ENCODE peak calls at places on chromosomes 13 and 19, in seven cellular contexts. H, D, N, O, F, Z and E are unnamed samples.

GRCh38 chr19:47541507-47541906 is 26.6 kb upstream of the NAPA start:
- DNase-seq in D (no peak), O (no peak), H (peak), N (no peak), Z (no peak), F (no peak), E (no peak)

GRCh38 chr13:22665531-22665930 is 515.2 kb upstream of the SGCG start:
- DNase-seq in H (no peak), N (no peak), O (no peak), Z (no peak), F (no peak), D (no peak), E (no peak)

GRCh38 chr13:28394422-28394821 is 100.5 kb downstream of the FLT1 start:
- DNase-seq in Z (no peak), N (no peak), D (no peak), O (no peak), F (no peak), H (no peak), E (no peak)

GRCh38 chr13:48647625-48648024 is 6.1 kb upstream of the CYSLTR2 start:
- DNase-seq in O (peak), H (no peak), N (no peak), Z (peak), F (no peak), D (no peak), E (no peak)

GRCh38 chr13:77506874-77507273 is 28.6 kb upstream of the SCEL start:
- DNase-seq in O (no peak), Z (no peak), H (no peak), F (no peak), D (no peak), N (peak), E (no peak)

GRCh38 chr13:41401371-41401770 is 56.0 kb upstream of the RGCC start:
- DNase-seq in Z (no peak), N (no peak), H (no peak), D (no peak), F (peak), O (no peak), E (no peak)

GRCh38 chr13:51778407-51778806 is 25.6 kb downstream of the DHRS12 start:
- DNase-seq in D (no peak), O (no peak), N (no peak), F (no peak), Z (no peak), H (no peak), E (no peak)

GRCh38 chr19:16381756-16382401 is 57.3 kb downstream of the KLF2 start:
- DNase-seq in H (no peak), F (no peak), O (no peak), D (no peak), Z (no peak), N (peak), E (no peak)

GRCh38 chr19:55253842-55254624 is 4.8 kb downstream of the PPP6R1 start:
- DNase-seq in N (no peak), O (peak), H (peak), F (no peak), Z (no peak), D (no peak), E (no peak)

GRCh38 chr19:16338470-16339360 is 14.1 kb downstream of the KLF2 start:
- DNase-seq in D (no peak), F (no peak), O (peak), H (peak), N (peak), Z (peak), E (no peak)

GRCh38 chr13:89577301-89577700 is 1770.2 kb upstream of the MIR17HG start:
- DNase-seq in F (no peak), Z (no peak), H (no peak), D (no peak), O (no peak), N (no peak), E (no peak)

GRCh38 chr13:55244991-55245644 is 1895.6 kb upstream of the PRR20A start:
- DNase-seq in F (peak), H (no peak), D (peak), Z (no peak), N (no peak), O (peak), E (peak)

GRCh38 chr13:73449258-73449657 is 390.5 kb downstream of the KLF5 start:
- DNase-seq in Z (no peak), F (no peak), D (no peak), O (no peak), H (no peak), N (no peak), E (no peak)

GRCh38 chr13:21069561-21070004 is 8.2 kb upstream of the LATS2 start:
- DNase-seq in Z (no peak), O (no peak), N (peak), H (no peak), F (no peak), D (no peak), E (no peak)

GRCh38 chr13:40580566-40581276 is 85.7 kb downstream of the FOXO1 start:
- DNase-seq in N (no peak), Z (no peak), O (no peak), D (no peak), F (no peak), H (no peak), E (no peak)

GRCh38 chr13:24516919-24517318 is 4.3 kb upstream of the PARP4 start:
- DNase-seq in O (no peak), D (no peak), Z (no peak), H (no peak), F (no peak), N (no peak), E (no peak)

GRCh38 chr13:79451500-79451962 is 29.4 kb upstream of the NDFIP2 start:
- DNase-seq in F (peak), N (peak), Z (no peak), H (peak), D (no peak), O (peak), E (no peak)

GRCh38 chr19:52748336-52748950 is 13.6 kb upstream of the ZNF611 start:
- DNase-seq in F (no peak), Z (no peak), N (peak), H (no peak), D (no peak), O (peak), E (peak)

GRCh38 chr13:36163809-36164308 is 32.7 kb upstream of the DCLK1 start:
- DNase-seq in N (peak), H (peak), D (peak), F (no peak), O (no peak), Z (no peak), E (no peak)

GRCh38 chr13:74129500-74130144 is 4.6 kb downstream of the KLF12 start:
- DNase-seq in H (no peak), F (no peak), N (peak), D (no peak), Z (no peak), O (peak), E (no peak)

GRCh38 chr13:110582421-110582954 is 21.0 kb upstream of the RAB20 start:
- DNase-seq in Z (no peak), H (no peak), D (no peak), N (no peak), O (no peak), F (no peak), E (no peak)

GRCh38 chr13:110583178-110583865 is 21.8 kb upstream of the RAB20 start:
- DNase-seq in F (no peak), H (no peak), Z (no peak), D (no peak), N (no peak), O (no peak), E (no peak)

GRCh38 chr13:110576736-110577476 is 15.4 kb upstream of the RAB20 start:
- DNase-seq in F (no peak), D (no peak), N (no peak), O (no peak), Z (peak), H (peak), E (no peak)

GRCh38 chr13:110581489-110582185 is 20.1 kb upstream of the RAB20 start:
- DNase-seq in D (no peak), O (no peak), Z (no peak), F (no peak), N (no peak), H (no peak), E (no peak)

GRCh38 chr13:110580800-110581199 is 19.3 kb upstream of the RAB20 start:
- DNase-seq in H (no peak), Z (no peak), O (no peak), F (no peak), N (peak), D (no peak), E (no peak)
- TF ChIP-seq CTCF in H (no peak), Z (no peak), O (no peak), F (no peak), N (no peak), D (no peak), E (no peak)

GRCh38 chr19:2592824-2593223 is 109.7 kb downstream of the GNG7 start:
- DNase-seq in H (no peak), O (no peak), D (no peak), N (no peak), F (no peak), Z (no peak), E (no peak)
- TF ChIP-seq CTCF in H (no peak), O (no peak), D (no peak), N (no peak), F (no peak), Z (no peak), E (no peak)

DNA sequence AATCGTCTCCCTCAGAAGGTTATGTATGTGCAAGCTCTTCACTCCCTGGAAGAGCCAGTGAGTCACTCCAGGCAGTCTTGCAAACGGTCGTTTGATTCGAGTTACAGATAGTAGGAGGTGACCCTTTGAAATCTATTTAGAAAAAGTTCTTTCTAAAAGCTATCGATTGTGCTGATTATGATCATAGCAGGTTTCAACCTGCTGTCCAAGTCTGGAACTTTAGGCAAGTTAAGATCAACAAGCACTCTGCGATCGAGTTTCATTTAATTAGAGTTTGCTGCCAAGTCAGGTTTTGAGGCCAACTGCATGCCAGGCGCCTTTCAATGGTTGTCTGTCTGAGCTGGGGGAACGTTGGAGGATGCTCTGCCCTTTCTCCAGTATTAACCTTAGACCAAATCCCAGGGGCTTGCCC is 287.3 kb downstream of the ATP8A2 start:
- DNase-seq in F (no peak), N (no peak), H (no peak), O (no peak), Z (no peak), D (no peak), E (no peak)
- TF ChIP-seq CTCF in F (no peak), N (no peak), H (no peak), O (no peak), Z (no peak), D (no peak), E (no peak)

GRCh38 chr13:38697197-38697596 is 10.3 kb downstream of the FREM2 start:
- DNase-seq in D (no peak), O (no peak), N (no peak), H (no peak), Z (no peak), F (no peak), E (no peak)

GRCh38 chr13:38693641-38694040 is 6.8 kb downstream of the FREM2 start:
- DNase-seq in N (no peak), F (no peak), D (no peak), Z (no peak), O (no peak), H (no peak), E (no peak)

GRCh38 chr13:38693168-38693567 is 6.3 kb downstream of the FREM2 start:
- DNase-seq in N (no peak), F (no peak), Z (no peak), D (no peak), H (no peak), O (no peak), E (no peak)

GRCh38 chr13:38702609-38703008 is 15.7 kb downstream of the FREM2 start:
- DNase-seq in F (no peak), O (no peak), Z (no peak), H (no peak), D (no peak), N (no peak), E (no peak)

DNA sequence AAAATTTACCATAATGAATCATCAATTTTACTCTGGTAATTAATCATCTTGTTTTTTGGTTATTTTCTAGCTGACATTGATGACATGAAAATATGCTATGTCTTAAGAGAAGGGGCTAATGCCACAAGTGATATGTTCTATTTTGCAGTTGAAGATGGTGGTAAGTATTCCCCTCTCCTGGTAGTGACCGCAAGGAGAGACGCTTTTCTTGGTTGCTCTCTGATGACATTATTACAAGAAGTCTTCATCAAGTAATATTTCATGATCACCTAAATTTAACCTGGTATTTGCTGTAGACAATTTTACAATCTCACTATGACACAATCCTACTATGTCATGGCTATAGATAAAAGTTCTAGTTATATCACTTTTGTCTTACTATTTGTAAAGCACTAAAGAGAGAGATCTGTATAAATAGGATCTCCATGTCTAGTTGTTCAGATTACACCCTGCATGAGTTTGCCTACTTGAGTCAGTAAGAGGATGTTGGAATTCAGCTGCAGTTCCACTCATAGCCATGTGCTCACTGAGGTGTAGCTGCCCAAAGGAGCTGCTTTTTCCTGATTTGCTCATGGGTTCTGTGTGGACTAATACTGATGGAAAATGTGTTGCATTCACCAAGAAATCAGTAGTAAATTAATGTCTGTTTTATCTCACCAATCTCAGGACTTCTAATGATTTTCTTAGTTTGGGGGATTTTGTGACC is 10.9 kb downstream of the FREM2 start:
- DNase-seq in H (no peak), Z (peak), O (no peak), D (no peak), F (no peak), N (no peak), E (peak)
- TF ChIP-seq CTCF in H (no peak), Z (no peak), O (no peak), D (no peak), F (no peak), N (no peak), E (no peak)

DNA sequence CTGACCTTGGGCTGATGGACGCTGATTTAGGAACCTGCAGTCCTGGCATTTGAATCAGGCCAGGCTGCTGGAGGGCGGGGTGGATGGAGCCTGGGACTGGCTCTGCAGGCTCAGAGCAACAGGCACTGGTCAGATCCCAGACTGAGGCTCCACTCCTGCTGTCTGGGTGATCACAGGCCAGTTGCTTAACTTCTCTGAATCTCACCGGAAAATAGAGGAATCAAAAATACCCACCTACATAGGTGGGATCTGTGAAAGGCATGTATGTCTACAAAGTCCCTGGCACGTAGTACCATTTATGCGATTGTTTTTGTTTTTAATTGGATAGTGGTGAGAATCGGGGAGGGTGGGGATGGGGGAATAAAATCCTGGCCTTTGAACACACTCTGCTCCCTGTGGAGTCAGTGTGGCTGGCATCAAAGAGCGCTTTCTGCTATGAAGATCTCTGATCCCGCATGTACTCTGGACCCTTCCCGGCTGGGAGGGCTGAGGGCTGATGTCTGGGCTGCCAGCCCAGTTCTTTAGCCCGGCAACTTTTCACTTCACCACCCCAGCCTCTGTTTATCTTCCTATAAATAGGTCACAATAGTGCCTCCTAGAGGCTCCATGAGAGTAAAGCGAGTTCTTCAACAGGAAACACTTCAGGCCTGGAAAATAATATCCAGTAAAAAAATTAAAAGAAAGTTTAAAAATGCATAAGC is 292.3 kb downstream of the ZNF536 start:
- DNase-seq in Z (no peak), O (no peak), H (peak), D (no peak), F (peak), N (peak), E (no peak)
- TF ChIP-seq CTCF in Z (no peak), O (peak), H (peak), D (peak), F (no peak), N (peak), E (peak)

GRCh38 chr19:41701401-41702075 is 6.9 kb upstream of the CEACAM5 start:
- DNase-seq in N (no peak), D (no peak), F (peak), O (no peak), Z (peak), H (peak), E (peak)
- TF ChIP-seq CTCF in N (no peak), D (no peak), F (peak), O (peak), Z (peak), H (peak), E (no peak)

GRCh38 chr19:989381-990081 is 5.4 kb downstream of the WDR18 start:
- DNase-seq in O (no peak), D (no peak), N (no peak), Z (no peak), H (no peak), F (peak), E (peak)
- TF ChIP-seq CTCF in O (peak), D (peak), N (peak), Z (no peak), H (no peak), F (peak), E (peak)

DNA sequence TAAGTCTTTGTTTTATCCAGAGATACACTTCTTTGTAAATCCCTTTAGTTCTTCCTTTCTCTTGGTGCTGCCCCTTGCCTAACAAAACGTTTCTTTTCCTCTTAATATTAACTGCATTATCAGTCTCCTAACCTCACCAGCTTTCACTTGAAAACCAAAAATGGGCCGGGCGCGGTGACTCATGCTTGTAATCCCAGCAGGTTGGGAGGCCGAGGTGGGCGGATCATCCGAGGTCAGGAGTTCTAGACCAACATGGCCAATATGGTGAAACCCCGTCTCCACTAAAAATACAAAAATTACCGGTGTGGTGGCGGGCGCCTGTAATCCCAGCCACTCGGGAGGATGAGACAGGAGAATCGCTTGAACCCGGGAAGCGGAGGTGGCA is 329.8 kb upstream of the MIR17HG start:
- DNase-seq in D (no peak), F (peak), H (no peak), Z (peak), O (no peak), N (no peak), E (no peak)
- TF ChIP-seq CTCF in D (peak), F (no peak), H (no peak), Z (no peak), O (no peak), N (no peak), E (peak)

DNA sequence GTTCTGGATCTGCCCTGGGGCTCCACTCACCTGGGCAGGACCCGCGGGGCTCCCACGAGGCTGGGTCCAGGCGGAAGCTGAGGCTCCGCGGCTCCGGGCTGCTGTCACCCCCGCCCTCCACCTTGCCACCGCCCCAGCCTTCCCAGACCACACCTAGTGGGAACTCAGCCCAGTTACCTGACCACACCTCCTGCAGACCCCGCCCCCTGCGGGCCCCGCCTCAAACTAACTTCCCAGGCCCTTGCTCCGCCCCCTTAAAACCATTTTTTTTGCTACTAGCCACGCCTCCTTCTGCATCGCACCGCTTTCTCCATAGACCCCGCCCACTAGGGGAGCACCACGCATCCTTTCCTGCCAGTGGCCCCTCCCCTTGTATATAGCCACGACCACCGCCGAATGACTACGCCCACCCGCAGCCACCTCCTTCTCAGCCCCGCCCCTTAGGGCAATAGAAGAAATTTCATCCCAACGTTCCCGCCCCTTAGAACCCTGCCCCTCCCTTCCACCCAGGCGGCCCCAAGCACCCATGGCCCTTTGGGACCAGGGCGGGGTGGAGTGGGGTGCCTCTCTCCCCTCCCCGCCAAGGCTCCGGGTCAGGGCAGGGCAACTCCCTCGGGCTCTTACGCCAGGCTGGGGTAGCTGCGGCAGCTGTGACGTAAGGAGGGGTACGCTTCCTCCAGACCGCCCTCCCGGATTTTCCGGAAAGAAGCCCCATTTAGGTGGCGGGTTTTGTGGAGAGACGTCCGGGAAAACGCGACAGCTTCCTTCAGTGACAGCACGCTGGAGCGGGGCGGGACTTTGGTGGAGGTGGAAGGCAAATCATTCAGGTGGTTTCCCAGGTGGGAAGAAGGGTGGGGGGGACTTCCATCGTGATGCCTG is at the start of gene SH2D3A:
- DNase-seq in N (no peak), O (peak), F (peak), Z (peak), D (peak), H (peak), E (peak)
- TF ChIP-seq CTCF in N (no peak), O (no peak), F (no peak), Z (no peak), D (no peak), H (peak), E (no peak)

DNA sequence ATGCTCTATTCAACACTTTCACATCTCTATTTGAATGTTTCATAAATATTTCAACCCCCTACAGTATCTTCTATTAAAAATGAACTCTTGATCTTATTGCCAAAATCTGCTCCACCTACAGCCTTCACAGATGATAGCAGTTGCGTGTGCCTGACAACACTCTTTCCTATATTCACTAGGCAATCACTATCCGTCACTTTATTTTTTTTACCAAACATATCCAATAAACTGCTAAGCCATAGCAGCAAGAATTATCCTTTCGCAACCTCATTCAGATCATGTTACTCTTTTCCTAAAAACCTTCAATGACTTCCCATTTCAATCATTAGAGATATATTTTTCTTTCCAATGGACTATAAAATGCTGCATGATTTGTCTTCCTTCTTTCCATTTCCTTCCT is 629.8 kb upstream of the PCDH9 start:
- DNase-seq in O (no peak), Z (no peak), H (no peak), N (no peak), F (no peak), D (no peak), E (no peak)
- TF ChIP-seq CTCF in O (no peak), Z (no peak), H (no peak), N (no peak), F (no peak), D (no peak), E (no peak)